ENCODE peak calls at places on chromosome 6, in five cellular contexts. U is mammary epithelial cell, L is tibial artery, F is transverse colon, A is spleen. N is an unnamed sample.

GRCh38 chr6:164095056-164095455 is 680.5 kb downstream of the QKI start:
- DNase-seq in U (no peak), L (no peak), F (no peak), A (no peak), N (no peak)

GRCh38 chr6:43434001-43434400 is 6.7 kb downstream of the ABCC10 start:
- DNase-seq in U (no peak), L (no peak), F (no peak), A (no peak), N (no peak)

GRCh38 chr6:90178294-90178678 is 118.4 kb downstream of the BACH2 start:
- DNase-seq in U (no peak), L (no peak), F (no peak), A (no peak), N (no peak)

GRCh38 chr6:105804000-105804399 is 282.1 kb upstream of the PRDM1 start:
- DNase-seq in U (no peak), L (no peak), F (no peak), A (no peak), N (no peak)

GRCh38 chr6:16707101-16707783 is 54.0 kb downstream of the ATXN1 start:
- DNase-seq in U (no peak), L (no peak), F (no peak), A (no peak), N (no peak)

GRCh38 chr6:161128680-161129196 is 137.2 kb downstream of the MAP3K4 start:
- DNase-seq in U (peak; percentile 75), L (no peak), F (no peak), A (no peak), N (no peak)

GRCh38 chr6:80363501-80363900 is 257.0 kb downstream of the BCKDHB start:
- DNase-seq in U (no peak), L (no peak), F (no peak), A (no peak), N (no peak)

GRCh38 chr6:134317471-134318131 is at the start of gene SGK1:
- DNase-seq in U (peak; percentile 78), L (no peak), F (no peak), A (peak; percentile 79), N (no peak)

GRCh38 chr6:12529364-12530019 is 187.1 kb upstream of the PHACTR1 start:
- DNase-seq in U (no peak), L (no peak), F (no peak), A (no peak), N (no peak)

GRCh38 chr6:53737746-53738145 is 57.1 kb upstream of the LRRC1 start:
- DNase-seq in U (no peak), L (no peak), F (peak; percentile 26), A (no peak), N (no peak)

GRCh38 chr6:83430606-83431544 is at the start of gene ME1:
- DNase-seq in U (peak; percentile 79), L (peak; percentile 88), F (peak; percentile 84), A (peak; percentile 89), N (peak; percentile 71)

GRCh38 chr6:21200056-21200870 is 393.3 kb upstream of the SOX4 start:
- DNase-seq in U (no peak), L (no peak), F (no peak), A (no peak), N (no peak)

GRCh38 chr6:82963527-82963926 is 102.1 kb downstream of the UBE3D start:
- DNase-seq in U (peak; percentile 5), L (no peak), F (no peak), A (no peak), N (no peak)

GRCh38 chr6:41425511-41425910 is 90.1 kb downstream of the NCR2 start:
- DNase-seq in U (no peak), L (no peak), F (no peak), A (no peak), N (no peak)

GRCh38 chr6:90701146-90701781 is 114.4 kb upstream of the MAP3K7 start:
- DNase-seq in U (no peak), L (no peak), F (no peak), A (no peak), N (no peak)

GRCh38 chr6:11692451-11693376 is 85.9 kb downstream of the ADTRP start:
- DNase-seq in U (no peak), L (no peak), F (no peak), A (no peak), N (no peak)

GRCh38 chr6:122878809-122879208 is 89.8 kb downstream of the SMPDL3A start:
- DNase-seq in U (no peak), L (no peak), F (no peak), A (no peak), N (no peak)

GRCh38 chr6:129264480-129265045 is 381.6 kb downstream of the LAMA2 start:
- DNase-seq in U (no peak), L (no peak), F (no peak), A (no peak), N (no peak)

GRCh38 chr6:52576392-52577021 is 353 bp downstream of the TRAM2 start:
- DNase-seq in U (peak; percentile 71), L (peak; percentile 84), F (peak; percentile 72), A (peak; percentile 93), N (peak; percentile 54)

GRCh38 chr6:16659471-16660156 is 101.6 kb downstream of the ATXN1 start:
- DNase-seq in U (no peak), L (no peak), F (no peak), A (no peak), N (no peak)

GRCh38 chr6:11601776-11602605 is 64.4 kb downstream of the TMEM170B start:
- DNase-seq in U (no peak), L (no peak), F (no peak), A (no peak), N (no peak)

GRCh38 chr6:43724914-43725642 is 37.5 kb upstream of the MRPS18A start:
- DNase-seq in U (peak; percentile 92), L (peak; percentile 84), F (peak; percentile 93), A (peak; percentile 94), N (peak; percentile 91)

GRCh38 chr6:134840086-134840485 is 109.8 kb downstream of the ALDH8A1 start:
- DNase-seq in U (no peak), L (no peak), F (peak; percentile 24), A (no peak), N (no peak)

GRCh38 chr6:139778113-139778512 is 403.7 kb upstream of the CITED2 start:
- DNase-seq in U (no peak), L (no peak), F (no peak), A (no peak), N (no peak)

GRCh38 chr6:170098428-170099170 is 192.3 kb downstream of the DLL1 start:
- DNase-seq in U (no peak), L (peak; percentile 54), F (peak; percentile 5), A (peak; percentile 72), N (peak; percentile 22)

DNA sequence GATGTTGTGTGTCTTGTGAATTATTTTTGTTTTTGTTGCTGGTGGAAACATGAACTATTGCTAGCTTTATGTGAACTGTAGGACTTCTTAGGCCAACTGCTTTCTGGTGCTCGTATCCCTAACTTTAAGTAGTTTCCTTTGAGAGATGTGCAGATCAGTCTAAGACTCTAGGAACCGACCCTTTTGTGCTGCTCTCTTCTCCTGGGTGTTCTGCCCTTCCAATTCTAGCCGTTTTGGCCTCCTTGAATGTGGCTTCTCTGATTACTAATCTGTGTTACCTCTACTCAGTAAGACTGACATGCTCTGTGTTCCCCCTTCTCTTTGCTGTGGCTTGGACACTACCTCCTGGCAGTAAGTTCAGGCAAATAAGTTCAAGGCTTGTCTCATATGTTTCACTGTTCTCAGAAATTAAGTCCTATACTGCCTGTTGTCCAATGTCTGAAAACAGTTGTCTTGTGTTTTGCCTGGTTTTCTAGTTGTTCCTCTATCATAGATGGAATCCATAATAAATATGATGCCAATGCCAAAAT is 58.0 kb downstream of the FOXO3 start:
- DNase-seq in U (no peak), L (no peak), F (no peak), A (no peak), N (no peak)
- H3K27ac ChIP-seq in U (no peak overlapping the region), L (peak overlapping the region; percentile 33), F (peak overlapping the region; percentile 7), A (peak overlapping the region; percentile 33), N (no peak overlapping the region)

DNA sequence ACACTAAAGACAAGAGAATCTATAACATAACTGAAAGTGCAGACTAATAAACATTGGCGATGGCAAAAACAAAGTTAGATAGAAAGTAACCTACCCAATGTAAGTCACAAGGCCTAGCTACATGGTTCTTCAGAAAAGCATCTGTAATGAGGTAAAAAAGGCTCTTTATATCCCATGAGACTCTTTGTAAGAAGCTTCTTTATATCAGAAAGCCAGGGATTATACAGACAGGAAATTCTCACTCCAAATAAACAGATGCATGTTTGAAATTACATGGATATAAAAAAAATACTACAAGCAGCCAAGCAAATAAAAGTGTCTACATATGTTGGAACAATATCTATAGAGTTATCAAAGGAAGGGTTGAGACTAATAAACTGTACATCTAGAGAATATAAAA is 284.9 kb upstream of the NRSN1 start:
- DNase-seq in U (no peak), L (no peak), F (no peak), A (no peak), N (no peak)
- H3K27me3 ChIP-seq in U (no peaks in the 10 kb centered on the region), L (no peaks in the 10 kb centered on the region), F (no peaks in the 10 kb centered on the region), A (no peaks in the 10 kb centered on the region), N (no peaks in the 10 kb centered on the region)

DNA sequence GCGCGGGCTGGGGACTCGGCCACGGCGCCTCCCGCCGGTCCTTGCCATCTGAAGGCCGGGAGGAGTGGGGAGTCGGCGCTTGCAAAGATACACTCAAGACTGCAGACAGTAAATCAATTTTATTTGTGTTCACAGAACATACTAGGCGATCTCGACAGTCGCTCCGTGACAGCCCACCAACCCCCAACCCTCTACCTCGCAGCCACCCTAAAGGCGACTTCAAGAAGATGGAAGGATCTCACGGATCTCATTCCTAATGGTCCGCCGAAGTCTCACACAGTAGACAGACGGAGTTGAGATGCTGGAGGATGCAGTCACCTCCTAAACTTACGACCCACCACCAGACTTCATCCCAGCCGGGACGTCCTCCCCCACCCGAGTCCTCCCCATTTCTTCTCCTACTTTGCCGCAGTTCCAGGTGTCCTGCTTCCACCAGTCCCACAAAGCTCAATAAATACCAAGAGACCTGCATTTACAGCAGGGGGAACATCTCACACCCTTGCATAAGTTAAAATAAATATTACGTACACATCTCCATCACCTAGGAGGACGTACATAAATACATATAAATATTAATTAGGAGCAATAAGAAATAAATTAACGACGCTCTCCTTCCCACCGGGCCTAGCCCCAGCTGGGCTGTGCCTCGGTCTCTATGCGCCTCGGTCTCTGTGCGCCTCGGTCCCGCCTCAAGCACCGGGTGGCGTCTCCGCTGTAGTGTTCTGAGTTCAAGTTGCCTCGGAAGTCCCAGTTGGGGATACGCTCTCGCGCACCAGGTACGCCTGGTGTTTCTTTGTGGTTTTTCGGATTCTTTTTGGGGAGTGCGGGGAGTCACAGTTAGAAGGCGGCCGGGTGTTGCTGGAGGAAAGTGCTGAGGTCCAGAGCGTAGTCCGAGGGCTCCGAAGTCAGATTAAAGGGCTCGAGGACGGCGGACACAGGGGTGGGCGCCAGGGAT is 889 bp upstream of the FLOT1 start:
- DNase-seq in U (peak; percentile 50), L (peak; percentile 77), F (peak; percentile 47), A (peak; percentile 86), N (no peak)
- H3K4me1 ChIP-seq in U (peaks cover 21% of the 10 kb centered on the region), L (no peaks in the 10 kb centered on the region), F (peaks cover 40% of the 10 kb centered on the region), A (peaks cover 91% of the 10 kb centered on the region), N (peaks cover 74% of the 10 kb centered on the region)

DNA sequence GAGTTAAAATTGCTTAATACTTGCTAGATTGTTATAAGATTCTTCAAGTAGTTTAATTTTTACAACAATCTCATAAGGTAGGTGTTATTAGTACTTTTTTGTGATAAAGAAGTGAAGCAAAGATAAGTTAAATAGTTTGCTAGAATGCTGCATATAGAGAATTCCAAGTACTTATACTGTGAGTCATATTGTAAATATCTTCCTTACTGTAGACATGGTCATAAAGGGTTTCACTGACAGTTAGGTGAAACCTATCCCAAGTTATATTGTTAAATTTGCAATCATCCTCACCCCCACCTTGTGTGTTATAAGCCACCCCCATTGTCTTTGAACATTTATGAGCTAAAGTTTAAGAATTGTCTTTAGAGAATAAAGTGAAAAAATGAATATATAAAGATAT is 142.0 kb downstream of the FAM83B start:
- DNase-seq in U (no peak), L (no peak), F (no peak), A (no peak), N (no peak)
- H3K27ac ChIP-seq in U (no peak overlapping the region), L (no peak overlapping the region), F (no peak overlapping the region), A (no peak overlapping the region), N (no peak overlapping the region)